ENCODE peak calls at places on chromosomes 4 and X, in five cellular contexts. One of them, this sample, is unnamed.

GRCh38 chrX:107571296-107571998 is 56.9 kb upstream of the PRPS1 start:
- DNase-seq in GM23338: no peak
- DNase-seq in A549: peak
- DNase-seq in AG04450: peak
- DNase-seq in fibroblast of lung: peak
- DNase-seq in this sample: no peak

GRCh38 chrX:1224954-1225353 is 12.5 kb upstream of the CRLF2 start:
- DNase-seq in GM23338: peak
- DNase-seq in A549: no peak
- DNase-seq in AG04450: no peak
- DNase-seq in fibroblast of lung: no peak
- DNase-seq in this sample: no peak

GRCh38 chr4:86220137-86220536 is 139.7 kb downstream of the MAPK10 start:
- DNase-seq in GM23338: no peak
- DNase-seq in A549: peak
- DNase-seq in AG04450: no peak
- DNase-seq in fibroblast of lung: peak
- DNase-seq in this sample: no peak

GRCh38 chr4:54902261-54902660 is 223.1 kb downstream of the KDR start:
- DNase-seq in GM23338: no peak
- DNase-seq in A549: no peak
- DNase-seq in AG04450: no peak
- DNase-seq in fibroblast of lung: no peak
- DNase-seq in this sample: peak

GRCh38 chr4:157043131-157043530 is 32.8 kb upstream of the GLRB start:
- DNase-seq in GM23338: peak
- DNase-seq in A549: peak
- DNase-seq in AG04450: peak
- DNase-seq in fibroblast of lung: peak
- DNase-seq in this sample: no peak

GRCh38 chr4:33722800-33723511 is 2521.4 kb downstream of the ARAP2 start:
- DNase-seq in GM23338: no peak
- DNase-seq in A549: no peak
- DNase-seq in AG04450: no peak
- DNase-seq in fibroblast of lung: peak
- DNase-seq in this sample: no peak

GRCh38 chrX:1305411-1305810 is 31.2 kb upstream of the IL3RA start:
- DNase-seq in GM23338: no peak
- DNase-seq in A549: no peak
- DNase-seq in AG04450: no peak
- DNase-seq in fibroblast of lung: no peak
- DNase-seq in this sample: no peak

GRCh38 chr4:104064650-104065577 is 345.1 kb upstream of the TACR3 start:
- DNase-seq in GM23338: peak
- DNase-seq in A549: peak
- DNase-seq in AG04450: no peak
- DNase-seq in fibroblast of lung: peak
- DNase-seq in this sample: peak

GRCh38 chrX:153974726-153975286 is 2.3 kb downstream of the TMEM187 start:
- DNase-seq in GM23338: no peak
- DNase-seq in A549: no peak
- DNase-seq in AG04450: no peak
- DNase-seq in fibroblast of lung: no peak
- DNase-seq in this sample: no peak

GRCh38 chrX:865422-865821 is 234.8 kb downstream of the SHOX start:
- DNase-seq in GM23338: no peak
- DNase-seq in A549: no peak
- DNase-seq in AG04450: no peak
- DNase-seq in fibroblast of lung: no peak
- DNase-seq in this sample: no peak

GRCh38 chrX:78303086-78303485 is 24.3 kb downstream of the CYSLTR1 start:
- DNase-seq in GM23338: no peak
- DNase-seq in A549: no peak
- DNase-seq in AG04450: no peak
- DNase-seq in fibroblast of lung: no peak
- DNase-seq in this sample: no peak

GRCh38 chrX:18146954-18147353 is 73.7 kb downstream of the BEND2 start:
- DNase-seq in GM23338: peak
- DNase-seq in A549: peak
- DNase-seq in AG04450: no peak
- DNase-seq in fibroblast of lung: peak
- DNase-seq in this sample: no peak

GRCh38 chr4:148395771-148396170 is 46.4 kb downstream of the NR3C2 start:
- DNase-seq in GM23338: no peak
- DNase-seq in A549: no peak
- DNase-seq in AG04450: no peak
- DNase-seq in fibroblast of lung: no peak
- DNase-seq in this sample: no peak

GRCh38 chrX:71958281-71958675 is 47.6 kb downstream of the NHSL2 start:
- DNase-seq in GM23338: peak
- DNase-seq in A549: no peak
- DNase-seq in AG04450: no peak
- DNase-seq in fibroblast of lung: no peak
- DNase-seq in this sample: no peak

GRCh38 chr4:1855334-1856070 is 454 bp downstream of the LETM1 start:
- DNase-seq in GM23338: no peak
- DNase-seq in A549: no peak
- DNase-seq in AG04450: no peak
- DNase-seq in fibroblast of lung: no peak
- DNase-seq in this sample: no peak

GRCh38 chrX:44183329-44183728 is 160.1 kb downstream of the EFHC2 start:
- DNase-seq in GM23338: no peak
- DNase-seq in A549: no peak
- DNase-seq in AG04450: no peak
- DNase-seq in fibroblast of lung: no peak
- DNase-seq in this sample: peak

GRCh38 chr4:3871181-3871852 is 105.1 kb downstream of the ADRA2C start:
- DNase-seq in GM23338: peak
- DNase-seq in A549: no peak
- DNase-seq in AG04450: no peak
- DNase-seq in fibroblast of lung: no peak
- DNase-seq in this sample: no peak
- H3K4me3 ChIP-seq in GM23338: peak
- H3K4me3 ChIP-seq in A549: no peak
- H3K4me3 ChIP-seq in AG04450: no peak
- H3K4me3 ChIP-seq in fibroblast of lung: no peak
- H3K4me3 ChIP-seq in this sample: no peak

DNA sequence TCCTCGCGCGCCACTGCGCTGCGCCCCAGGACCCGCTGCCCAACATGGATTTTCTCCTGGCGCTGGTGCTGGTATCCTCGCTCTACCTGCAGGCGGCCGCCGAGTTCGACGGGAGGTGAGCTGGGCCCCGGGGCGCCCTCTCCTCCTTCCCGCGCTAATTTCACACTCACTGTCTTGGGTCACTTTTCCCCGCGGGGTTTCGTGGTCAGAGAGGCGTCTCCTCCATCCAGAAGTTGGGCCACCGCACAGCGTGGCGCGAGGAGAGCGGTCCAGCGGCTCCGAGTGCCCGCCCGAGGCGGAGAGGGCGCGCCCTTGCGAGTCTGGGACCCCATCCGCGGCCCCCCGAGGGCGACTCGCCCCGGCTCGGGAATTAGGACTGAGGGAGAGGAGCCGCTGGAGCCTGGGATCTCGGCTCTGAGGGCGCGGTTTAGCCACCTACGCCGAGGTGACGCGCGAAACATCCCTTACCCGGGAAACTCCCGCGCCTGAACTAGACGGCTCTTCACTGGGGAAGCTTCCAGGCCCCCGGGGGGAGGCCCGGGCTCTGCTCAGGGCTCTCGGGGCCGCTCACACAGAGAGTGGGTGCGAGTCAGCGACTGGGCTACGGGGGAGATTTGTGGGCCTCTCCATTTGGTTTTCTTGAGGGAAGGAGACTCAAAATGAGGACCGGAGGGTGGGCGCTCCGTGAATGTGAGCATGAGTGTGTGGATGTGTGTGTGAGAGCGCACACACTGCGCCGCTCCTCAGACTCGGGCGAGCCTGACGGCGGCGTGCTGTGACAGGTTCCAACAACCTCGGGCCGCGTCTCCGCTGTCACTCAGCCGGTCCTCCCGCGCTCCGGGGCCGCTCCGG is 564 bp downstream of the NPNT start:
- DNase-seq in GM23338: peak
- DNase-seq in A549: no peak
- DNase-seq in AG04450: no peak
- DNase-seq in fibroblast of lung: no peak
- DNase-seq in this sample: no peak
- TF ChIP-seq CTCF in GM23338: no peak
- TF ChIP-seq CTCF in A549: no peak
- TF ChIP-seq CTCF in AG04450: no peak
- TF ChIP-seq CTCF in fibroblast of lung: no peak
- TF ChIP-seq CTCF in this sample: no peak

DNA sequence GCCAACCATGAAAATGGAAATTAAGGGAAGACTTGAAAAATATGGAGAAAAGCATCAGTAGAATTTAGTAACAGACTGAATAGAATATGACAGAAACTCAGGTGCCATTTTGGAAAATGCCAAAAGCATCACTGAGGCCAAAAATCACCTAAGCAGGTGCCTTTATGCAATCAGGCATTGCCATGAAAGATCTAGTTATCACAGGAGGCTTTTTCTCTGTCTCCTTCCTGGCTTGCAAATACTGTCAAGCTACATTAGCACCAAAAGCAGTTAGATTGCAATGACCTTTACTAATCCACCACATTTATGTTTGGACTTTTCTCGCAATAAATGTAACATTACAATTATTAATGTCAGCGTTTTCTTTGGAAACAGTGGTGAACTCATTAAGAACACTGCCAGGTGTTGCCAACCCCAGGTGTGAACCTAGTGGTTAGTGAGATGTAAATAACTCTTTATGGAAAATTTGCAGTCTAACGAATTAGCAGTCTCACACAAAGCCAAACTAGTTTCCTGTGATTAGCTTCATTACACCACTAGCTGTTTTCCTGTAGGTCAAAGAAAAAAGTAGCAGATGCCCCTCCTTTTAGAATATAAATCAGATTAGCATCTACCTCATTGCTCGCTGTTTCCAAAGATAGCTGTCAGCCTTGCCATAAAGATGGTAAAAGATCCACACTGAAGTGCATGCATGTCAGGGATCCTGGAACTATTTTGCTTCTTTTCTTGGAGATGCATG is 1568.4 kb upstream of the TENM3 start:
- DNase-seq in GM23338: no peak
- DNase-seq in A549: no peak
- DNase-seq in AG04450: no peak
- DNase-seq in fibroblast of lung: no peak
- DNase-seq in this sample: no peak
- H3K4me3 ChIP-seq in GM23338: no peak
- H3K4me3 ChIP-seq in A549: no peak
- H3K4me3 ChIP-seq in AG04450: no peak
- H3K4me3 ChIP-seq in fibroblast of lung: no peak
- H3K4me3 ChIP-seq in this sample: no peak

DNA sequence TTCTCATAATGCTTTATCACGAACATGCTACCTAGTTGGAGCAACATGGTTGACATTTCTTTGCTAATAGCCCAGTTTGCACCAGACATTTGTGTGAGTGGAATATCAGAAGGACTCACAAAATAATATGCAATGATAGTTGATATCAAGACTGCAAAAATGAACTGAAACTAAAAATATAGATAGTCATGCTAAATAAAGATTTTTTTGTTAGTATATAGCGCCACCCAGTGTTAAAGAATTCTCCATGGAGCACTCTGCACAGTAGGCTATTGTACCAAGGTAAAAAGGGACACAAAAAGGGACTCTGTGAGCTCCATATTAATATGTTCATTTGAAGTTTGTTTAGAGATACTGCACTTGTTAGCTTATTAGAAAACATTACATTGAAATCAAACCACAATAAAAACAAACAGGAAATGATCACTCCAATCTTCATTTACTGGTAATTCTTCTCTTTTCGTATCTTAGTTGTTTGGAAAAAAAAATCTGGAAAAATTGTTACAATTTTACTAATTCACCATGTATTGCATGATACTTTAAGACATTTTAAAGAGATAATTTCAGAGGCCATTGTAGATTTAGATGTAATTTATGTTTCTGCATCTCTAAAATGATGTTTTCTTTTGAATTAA is 1509.6 kb downstream of the ADGRL3 start:
- DNase-seq in GM23338: peak
- DNase-seq in A549: peak
- DNase-seq in AG04450: no peak
- DNase-seq in fibroblast of lung: peak
- DNase-seq in this sample: peak
- TF ChIP-seq CTCF in GM23338: peak
- TF ChIP-seq CTCF in A549: no peak
- TF ChIP-seq CTCF in AG04450: no peak
- TF ChIP-seq CTCF in fibroblast of lung: peak
- TF ChIP-seq CTCF in this sample: peak

DNA sequence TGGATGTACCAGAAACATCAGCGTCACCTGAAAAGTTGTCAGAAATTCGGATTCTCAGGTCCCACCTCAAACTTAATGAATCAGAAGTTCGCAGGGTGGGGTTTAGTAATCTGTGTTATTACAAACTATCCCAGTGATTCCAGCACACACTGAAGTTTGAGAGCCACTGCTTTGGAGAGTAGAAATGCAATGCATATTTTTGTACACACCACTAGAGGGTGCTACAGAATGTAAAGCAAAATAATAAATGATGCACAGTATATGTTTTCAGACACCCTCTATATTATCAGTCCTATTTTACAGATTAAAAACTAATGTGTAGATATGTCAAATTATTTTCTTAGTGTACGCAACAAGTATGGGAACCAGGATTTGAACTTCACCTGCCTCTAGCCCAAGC is 2.5 kb upstream of the MORF4L2 start:
- DNase-seq in GM23338: peak
- DNase-seq in A549: peak
- DNase-seq in AG04450: no peak
- DNase-seq in fibroblast of lung: peak
- DNase-seq in this sample: no peak
- H3K4me3 ChIP-seq in GM23338: no peak
- H3K4me3 ChIP-seq in A549: no peak
- H3K4me3 ChIP-seq in AG04450: no peak
- H3K4me3 ChIP-seq in fibroblast of lung: no peak
- H3K4me3 ChIP-seq in this sample: no peak

GRCh38 chr4:76784237-76784636 is 113.7 kb downstream of the SOWAHB start:
- DNase-seq in GM23338: peak
- DNase-seq in A549: peak
- DNase-seq in AG04450: no peak
- DNase-seq in fibroblast of lung: peak
- DNase-seq in this sample: no peak
- TF ChIP-seq CTCF in GM23338: peak
- TF ChIP-seq CTCF in A549: no peak
- TF ChIP-seq CTCF in AG04450: peak
- TF ChIP-seq CTCF in fibroblast of lung: peak
- TF ChIP-seq CTCF in this sample: no peak

This sample was measured in LNCaP clone FGC.